ENCODE peak calls at places on chromosome 21, in ten cellular contexts. H, A, M, I, C, X, B, G, F and E are unnamed samples.

GRCh38 chr21:46127239-46128105 is 27.9 kb downstream of the FTCD start:
- DNase-seq in F (peak; percentile 13), B (peak; percentile 23), G (no peak), I (no peak), M (no peak), H (no peak), X (no peak), A (no peak), C (no peak), E (peak; percentile 81)

GRCh38 chr21:45029298-45029967 is 44.9 kb upstream of the ADARB1 start:
- DNase-seq in H (no peak), C (no peak), F (peak; percentile 61), A (no peak), M (no peak), X (no peak), I (peak; percentile 42), G (no peak), B (peak; percentile 28), E (no peak)

GRCh38 chr21:42193131-42193671 is 25.7 kb upstream of the ABCG1 start:
- DNase-seq in X (no peak), H (no peak), I (peak; percentile 57), M (peak; percentile 47), B (no peak), F (no peak), A (no peak), G (peak; percentile 88), C (no peak), E (peak; percentile 80)

GRCh38 chr21:26124421-26124833 is 46.1 kb downstream of the APP start:
- DNase-seq in X (no peak), I (peak; percentile 55), B (peak; percentile 38), C (no peak), F (no peak), A (no peak), G (peak; percentile 44), H (no peak), M (no peak), E (no peak)

GRCh38 chr21:44836666-44837471 is 19.0 kb upstream of the SUMO3 start:
- DNase-seq in H (no peak), X (no peak), G (peak; percentile 32), I (peak; percentile 50), F (no peak), C (no peak), A (no peak), M (no peak), B (peak; percentile 39), E (no peak)

GRCh38 chr21:36004441-36004840 is 55.9 kb downstream of the SETD4 start:
- DNase-seq in H (no peak), I (no peak), X (no peak), C (no peak), G (no peak), A (no peak), F (no peak), B (peak; percentile 82), M (no peak), E (no peak)

GRCh38 chr21:41283211-41283818 is 33.3 kb upstream of the FAM3B start:
- DNase-seq in A (peak; percentile 38), I (peak; percentile 94), H (peak; percentile 75), G (peak; percentile 69), F (no peak), X (peak; percentile 65), C (peak; percentile 64), B (peak; percentile 90), M (no peak), E (no peak)

GRCh38 chr21:41819856-41820281 is 53.0 kb upstream of the RIPK4 start:
- DNase-seq in I (no peak), C (no peak), B (no peak), F (no peak), A (no peak), X (no peak), H (no peak), M (no peak), G (no peak), E (no peak)

GRCh38 chr21:34822957-34823356 is 154.2 kb downstream of the CLIC6 start:
- DNase-seq in B (peak; percentile 95), G (peak; percentile 66), H (peak; percentile 21), A (no peak), I (peak; percentile 40), X (no peak), C (no peak), M (no peak), F (no peak), E (no peak)

GRCh38 chr21:46295177-46295711 is 9.1 kb downstream of the YBEY start:
- DNase-seq in B (peak; percentile 75), C (no peak), A (no peak), X (no peak), I (peak; percentile 43), G (no peak), H (no peak), M (no peak), F (peak; percentile 48), E (no peak)

GRCh38 chr21:42614391-42614790 is 39.0 kb upstream of the PDE9A start:
- DNase-seq in A (no peak), C (no peak), G (peak; percentile 13), M (no peak), H (no peak), F (no peak), B (no peak), I (no peak), X (no peak), E (no peak)

GRCh38 chr21:37732927-37733326 is 183.3 kb downstream of the KCNJ6 start:
- DNase-seq in A (no peak), G (no peak), C (no peak), B (no peak), I (no peak), X (no peak), H (no peak), F (no peak), M (no peak), E (no peak)

GRCh38 chr21:36297555-36297937 is 22.5 kb upstream of the MORC3 start:
- DNase-seq in A (no peak), H (no peak), G (no peak), X (no peak), F (no peak), B (no peak), M (no peak), I (no peak), C (no peak), E (no peak)

GRCh38 chr21:14833221-14833620 is 231.6 kb downstream of the NRIP1 start:
- DNase-seq in I (no peak), G (no peak), A (no peak), C (no peak), H (no peak), B (no peak), M (no peak), X (no peak), F (no peak), E (no peak)

GRCh38 chr21:26887241-26887640 is 42.0 kb upstream of the ADAMTS1 start:
- DNase-seq in G (no peak), C (no peak), B (peak; percentile 8), M (no peak), X (no peak), I (peak; percentile 13), H (no peak), A (no peak), F (no peak), E (no peak)